ENCODE peak calls at places on chromosome 6, in five cellular contexts. X, A, O, W and J are unnamed samples.

GRCh38 chr6:35663001-35663400 is 25.7 kb downstream of the FKBP5 start:
- DNase-seq in O (peak), A (peak), W (no peak), X (no peak), J (no peak)

GRCh38 chr6:136526196-136526930 is 23.9 kb downstream of the MAP7 start:
- DNase-seq in A (peak), X (peak), O (peak), W (no peak), J (peak)

GRCh38 chr6:84522135-84522535 is 242.3 kb downstream of the TBX18 start:
- DNase-seq in A (no peak), W (no peak), O (no peak), X (no peak), J (no peak)

GRCh38 chr6:118917550-118918321 is 17.2 kb downstream of the MCM9 start:
- DNase-seq in A (no peak), X (no peak), O (no peak), W (no peak), J (no peak)

GRCh38 chr6:1771324-1771723 is 161.6 kb downstream of the FOXC1 start:
- DNase-seq in X (no peak), W (no peak), A (no peak), O (no peak), J (peak)

GRCh38 chr6:84103029-84103428 is 69.5 kb downstream of the MRAP2 start:
- DNase-seq in X (no peak), W (no peak), A (no peak), O (no peak), J (no peak)

GRCh38 chr6:105594272-105594671 is 191.4 kb upstream of the PREP start:
- DNase-seq in A (no peak), X (no peak), W (no peak), O (no peak), J (no peak)

GRCh38 chr6:14984454-14984853 is 261.4 kb upstream of the JARID2 start:
- DNase-seq in W (no peak), X (peak), O (no peak), A (peak), J (no peak)

GRCh38 chr6:169543704-169544103 is 158.1 kb downstream of the WDR27 start:
- DNase-seq in O (no peak), W (no peak), X (no peak), A (no peak), J (no peak)

GRCh38 chr6:118506071-118506638 is 41.9 kb upstream of the PLN start:
- DNase-seq in X (peak), A (no peak), W (no peak), O (no peak), J (no peak)

GRCh38 chr6:3500262-3501001 is 43.6 kb upstream of the SLC22A23 start:
- DNase-seq in A (no peak), W (no peak), X (no peak), O (no peak), J (no peak)

GRCh38 chr6:170057034-170057734 is 233.7 kb downstream of the DLL1 start:
- DNase-seq in A (no peak), W (no peak), O (no peak), X (no peak), J (no peak)

GRCh38 chr6:142960098-142960497 is 15.1 kb upstream of the HIVEP2 start:
- DNase-seq in A (no peak), W (no peak), O (no peak), X (no peak), J (no peak)

GRCh38 chr6:37049990-37050853 is 44.8 kb downstream of the FGD2 start:
- DNase-seq in W (peak), O (no peak), X (peak), A (peak), J (peak)

GRCh38 chr6:147205690-147206600 is 1.7 kb downstream of the STXBP5 start:
- DNase-seq in W (no peak), O (no peak), A (no peak), X (peak), J (no peak)

GRCh38 chr6:50602191-50602810 is 111.0 kb upstream of the TFAP2D start:
- DNase-seq in O (peak), X (peak), A (no peak), W (no peak), J (no peak)

GRCh38 chr6:136921936-136922679 is at the start of gene SLC35D3:
- DNase-seq in O (peak), W (peak), X (no peak), A (no peak), J (peak)

GRCh38 chr6:117483645-117484016 is 1.2 kb downstream of the DCBLD1 start:
- DNase-seq in O (no peak), X (peak), A (no peak), W (no peak), J (no peak)

GRCh38 chr6:31643818-31644454 is 8.5 kb downstream of the BAG6 start:
- DNase-seq in W (no peak), X (no peak), A (no peak), O (no peak), J (no peak)

GRCh38 chr6:96853083-96853482 is 15.8 kb upstream of the GPR63 start:
- DNase-seq in A (no peak), W (no peak), O (no peak), X (no peak), J (no peak)

GRCh38 chr6:169950558-169950957 is 199.1 kb downstream of the ERMARD start:
- DNase-seq in O (no peak), X (no peak), W (no peak), A (no peak), J (peak)

GRCh38 chr6:27669278-27669797 is 196.4 kb upstream of the ZNF184 start:
- DNase-seq in X (peak), O (no peak), W (no peak), A (no peak), J (no peak)

GRCh38 chr6:109318328-109318876 is 63.9 kb downstream of the CD164 start:
- DNase-seq in X (no peak), W (no peak), O (no peak), A (peak), J (no peak)

GRCh38 chr6:2244261-2245102 is 923 bp downstream of the GMDS start:
- DNase-seq in X (no peak), W (no peak), O (no peak), A (peak), J (no peak)

GRCh38 chr6:55898342-55898741 is 23.0 kb upstream of the BMP5 start:
- DNase-seq in O (no peak), X (no peak), A (no peak), W (no peak), J (no peak)

GRCh38 chr6:117976030-117976651 is 69.1 kb downstream of the SLC35F1 start:
- DNase-seq in A (no peak), O (peak), X (peak), W (no peak), J (no peak)

GRCh38 chr6:151763938-151764680 is 43.4 kb upstream of the ESR1 start:
- DNase-seq in A (peak), O (peak), X (peak), W (no peak), J (peak)

GRCh38 chr6:133546098-133546497 is 304.9 kb downstream of the EYA4 start:
- DNase-seq in O (no peak), A (no peak), X (no peak), W (no peak), J (no peak)

GRCh38 chr6:149935668-149936067 is 6.1 kb upstream of the ULBP2 start:
- DNase-seq in O (no peak), A (no peak), W (no peak), X (no peak), J (no peak)

GRCh38 chr6:137497722-137498463 is 3.7 kb upstream of the OLIG3 start:
- DNase-seq in X (no peak), A (no peak), O (peak), W (no peak), J (peak)

GRCh38 chr6:127938701-127939100 is 37.8 kb upstream of the THEMIS start:
- DNase-seq in X (peak), W (no peak), A (no peak), O (no peak), J (no peak)

GRCh38 chr6:29797120-29797519 is 30.5 kb upstream of the HLA-G start:
- DNase-seq in W (no peak), A (no peak), X (no peak), O (no peak), J (no peak)

GRCh38 chr6:4402477-4402976 is 267.2 kb upstream of the ECI2 start:
- DNase-seq in O (no peak), A (no peak), X (peak), W (no peak), J (no peak)

GRCh38 chr6:80639243-80639642 is 532.8 kb downstream of the BCKDHB start:
- DNase-seq in O (no peak), A (no peak), W (no peak), X (no peak), J (no peak)